ENCODE peak calls at places on chromosomes 16 and 17, in eight cellular contexts. R is prostate gland; B is renal cortical epithelial cell; A is stimulated activated CD8-positive, alpha-beta memory T cell treated with anti-CD3 and anti-CD28 coated beads, Interleukin-4, amount 100 ng/mL, for 4 hours; O is effector memory CD4-positive, alpha-beta T cell; V is activated T-cell treated with anti-CD3 and anti-CD28 coated beads, Interleukin-2, amount 50 U/mL, for 72 hours; U is activated CD4-positive, CD25-positive, alpha-beta regulatory T cell; X is stimulated activated CD4-positive, alpha-beta T cell treated with anti-CD3 and anti-CD28 coated beads, Interleukin-4, amount 100 ng/mL, for 4 hours. C is an unnamed sample.

GRCh38 chr16:760065-760464 is 469 bp upstream of the MSLN start:
- DNase-seq in R (no peak), B (no peak), A (no peak), O (no peak), V (no peak), U (no peak), X (no peak), C (no peak)

GRCh38 chr17:3972931-3973330 is 8.7 kb upstream of the ATP2A3 start:
- DNase-seq in R (no peak), B (no peak), A (no peak), O (no peak), V (no peak), U (no peak), X (no peak), C (no peak)

GRCh38 chr16:77674888-77675287 is 47.4 kb upstream of the NUDT7 start:
- DNase-seq in R (no peak), B (peak; percentile 26), A (no peak), O (no peak), V (no peak), U (no peak), X (no peak), C (no peak)

GRCh38 chr17:75910699-75911098 is 6.0 kb upstream of the MRPL38 start:
- DNase-seq in R (peak; percentile 43), B (no peak), A (no peak), O (no peak), V (no peak), U (no peak), X (no peak), C (no peak)

GRCh38 chr17:28405632-28406477 is at the start of gene SLC46A1:
- DNase-seq in R (peak; percentile 48), B (no peak), A (peak; percentile 22), O (no peak), V (peak; percentile 72), U (no peak), X (peak; percentile 65), C (no peak)

GRCh38 chr16:31010539-31010938 is at the start of gene STX1B:
- DNase-seq in R (no peak), B (no peak), A (peak; percentile 27), O (no peak), V (peak; percentile 55), U (no peak), X (peak; percentile 54), C (peak; percentile 41)

GRCh38 chr16:72467157-72467759 is 295.3 kb upstream of the PMFBP1 start:
- DNase-seq in R (no peak), B (peak; percentile 76), A (no peak), O (no peak), V (no peak), U (no peak), X (no peak), C (no peak)

GRCh38 chr16:27924411-27925118 is 138.9 kb downstream of the GSG1L start:
- DNase-seq in R (no peak), B (no peak), A (no peak), O (no peak), V (no peak), U (no peak), X (no peak), C (no peak)

GRCh38 chr17:8015957-8016631 is 13.7 kb downstream of the GUCY2D start:
- DNase-seq in R (peak; percentile 53), B (no peak), A (no peak), O (no peak), V (peak; percentile 27), U (no peak), X (peak; percentile 27), C (no peak)

GRCh38 chr17:5226940-5227878 is 7.5 kb downstream of the SCIMP start:
- DNase-seq in R (no peak), B (no peak), A (peak; percentile 54), O (no peak), V (peak; percentile 7), U (no peak), X (no peak), C (no peak)

GRCh38 chr17:40564883-40565744 is at the start of gene CCR7:
- DNase-seq in R (no peak), B (no peak), A (peak; percentile 71), O (peak; percentile 86), V (peak; percentile 89), U (peak; percentile 61), X (peak; percentile 72), C (peak; percentile 83)

GRCh38 chr17:80593171-80593570 is 48.5 kb downstream of the RPTOR start:
- DNase-seq in R (no peak), B (no peak), A (no peak), O (no peak), V (no peak), U (no peak), X (no peak), C (no peak)

GRCh38 chr17:31678431-31678830 is 180.6 kb downstream of the COPRS start:
- DNase-seq in R (no peak), B (no peak), A (no peak), O (no peak), V (no peak), U (no peak), X (no peak), C (no peak)

GRCh38 chr16:89360760-89361435 is 129.5 kb downstream of the ANKRD11 start:
- DNase-seq in R (no peak), B (no peak), A (peak; percentile 60), O (peak; percentile 61), V (peak; percentile 88), U (peak; percentile 26), X (peak; percentile 59), C (peak; percentile 62)

GRCh38 chr16:55495616-55496289 is 13.1 kb upstream of the LPCAT2 start:
- DNase-seq in R (peak; percentile 68), B (peak; percentile 27), A (no peak), O (no peak), V (no peak), U (no peak), X (no peak), C (no peak)

GRCh38 chr16:75402821-75403475 is 30.4 kb downstream of the CFDP1 start:
- DNase-seq in R (no peak), B (peak; percentile 52), A (no peak), O (no peak), V (no peak), U (no peak), X (no peak), C (no peak)

GRCh38 chr16:4580245-4580644 is 24.1 kb downstream of the C16orf96 start:
- DNase-seq in R (no peak), B (peak; percentile 85), A (no peak), O (no peak), V (no peak), U (no peak), X (no peak), C (no peak)

GRCh38 chr16:3937066-3937875 is 56.8 kb upstream of the CREBBP start:
- DNase-seq in R (no peak), B (no peak), A (no peak), O (no peak), V (no peak), U (no peak), X (no peak), C (no peak)

GRCh38 chr17:79831367-79832210 is 7.7 kb downstream of the CBX4 start:
- DNase-seq in R (peak; percentile 73), B (no peak), A (no peak), O (no peak), V (no peak), U (no peak), X (no peak), C (no peak)

GRCh38 chr16:1163567-1164055 is 10.7 kb downstream of the CACNA1H start:
- DNase-seq in R (no peak), B (no peak), A (no peak), O (no peak), V (no peak), U (no peak), X (no peak), C (no peak)

GRCh38 chr17:49879505-49879904 is 31.6 kb upstream of the TAC4 start:
- DNase-seq in R (no peak), B (no peak), A (no peak), O (no peak), V (no peak), U (no peak), X (no peak), C (no peak)

GRCh38 chr17:7177954-7178477 is 1.2 kb downstream of the ASGR1 start:
- DNase-seq in R (no peak), B (no peak), A (no peak), O (no peak), V (no peak), U (no peak), X (no peak), C (no peak)

C was measured in T follicular helper cell.